ENCODE peak calls at places on chromosome 13, in five cellular contexts. J, A, H, Q and C are unnamed samples.

GRCh38 chr13:35964764-35965163 is 166.4 kb downstream of the DCLK1 start:
- DNase-seq in H (no peak), Q (no peak), A (no peak), J (peak; percentile 21), C (no peak)

GRCh38 chr13:34076943-34077703 is 259.2 kb downstream of the RFC3 start:
- DNase-seq in A (peak; percentile 50), H (peak; percentile 48), J (peak; percentile 22), Q (peak; percentile 70), C (peak; percentile 68)

GRCh38 chr13:43389573-43389972 is 366.2 kb downstream of the DNAJC15 start:
- DNase-seq in H (no peak), A (no peak), Q (no peak), J (no peak), C (no peak)

GRCh38 chr13:50275392-50276063 is 260.3 kb downstream of the KCNRG start:
- DNase-seq in H (no peak), J (peak; percentile 68), Q (no peak), A (no peak), C (no peak)

GRCh38 chr13:42001580-42001979 is 40.7 kb upstream of the VWA8 start:
- DNase-seq in A (no peak), J (peak; percentile 95), H (peak; percentile 3), Q (peak; percentile 94), C (no peak)

GRCh38 chr13:31485651-31486051 is 253.7 kb upstream of the RXFP2 start:
- DNase-seq in H (no peak), A (no peak), Q (peak; percentile 15), J (no peak), C (no peak)

GRCh38 chr13:53637971-53638547 is 609.4 kb downstream of the OLFM4 start:
- DNase-seq in Q (no peak), J (no peak), H (no peak), A (no peak), C (no peak)

GRCh38 chr13:102333320-102334181 is 68.3 kb downstream of the FGF14 start:
- DNase-seq in J (no peak), A (no peak), H (no peak), Q (no peak), C (no peak)

GRCh38 chr13:96963786-96964475 is 30.3 kb downstream of the OXGR1 start:
- DNase-seq in Q (no peak), J (no peak), H (no peak), A (peak; percentile 22), C (no peak)

GRCh38 chr13:31904941-31905824 is 126.4 kb upstream of the FRY start:
- DNase-seq in Q (no peak), H (no peak), J (no peak), A (no peak), C (no peak)